ENCODE peak calls at places on chromosome 11, in ten cellular contexts. X is astrocyte of the spinal cord; T is psoas muscle; D is CD8-positive, alpha-beta T cell; B is WTC11; Q is foreskin fibroblast; K is hepatocyte; O is tibial nerve; W is type B pancreatic cell; G is A549. A is an unnamed sample.

GRCh38 chr11:72141066-72141465 is 5.5 kb downstream of the FOLR3 start:
- DNase-seq in X (peak), T (no peak), D (no peak), B (no peak), Q (peak), K (no peak), O (no peak), W (no peak), G (peak), A (no peak)

GRCh38 chr11:2444301-2445106 is at the start of the genes KCNQ1 and TRPM5:
- DNase-seq in X (no peak), T (peak), D (peak), B (peak), Q (peak), K (peak), O (no peak), W (no peak), G (peak), A (peak)

GRCh38 chr11:2426221-2426620 is 18.1 kb downstream of the TRPM5 start:
- DNase-seq in X (no peak), T (no peak), D (no peak), B (no peak), Q (no peak), K (no peak), O (no peak), W (no peak), G (no peak), A (no peak)

GRCh38 chr11:47977651-47978050 is 2.7 kb upstream of the PTPRJ start:
- DNase-seq in X (no peak), T (no peak), D (no peak), B (no peak), Q (peak), K (no peak), O (no peak), W (no peak), G (no peak), A (no peak)

GRCh38 chr11:10701982-10702381 is 8.4 kb upstream of the IRAG1 start:
- DNase-seq in X (no peak), T (no peak), D (no peak), B (no peak), Q (peak), K (no peak), O (no peak), W (no peak), G (no peak), A (no peak)

GRCh38 chr11:93623179-93623578 is 38.3 kb upstream of the CEP295 start:
- DNase-seq in X (no peak), T (no peak), D (no peak), B (peak), Q (no peak), K (peak), O (no peak), W (no peak), G (no peak), A (peak)

GRCh38 chr11:79304599-79305212 is 136.1 kb downstream of the TENM4 start:
- DNase-seq in X (no peak), T (no peak), D (no peak), B (no peak), Q (peak), K (no peak), O (no peak), W (no peak), G (no peak), A (no peak)

GRCh38 chr11:44860346-44860745 is 90.3 kb downstream of the TP53I11 start:
- DNase-seq in X (no peak), T (no peak), D (no peak), B (no peak), Q (no peak), K (no peak), O (no peak), W (no peak), G (no peak), A (no peak)

GRCh38 chr11:86091566-86091965 is 22.7 kb upstream of the PICALM start:
- DNase-seq in X (peak), T (no peak), D (no peak), B (no peak), Q (peak), K (no peak), O (no peak), W (no peak), G (no peak), A (no peak)

GRCh38 chr11:43555811-43556210 is 124.7 kb upstream of the HSD17B12 start:
- DNase-seq in X (peak), T (no peak), D (no peak), B (no peak), Q (peak), K (no peak), O (no peak), W (no peak), G (no peak), A (no peak)

GRCh38 chr11:128884703-128885338 is 6.3 kb upstream of the KCNJ5 start:
- DNase-seq in X (peak), T (no peak), D (peak), B (peak), Q (peak), K (peak), O (peak), W (no peak), G (peak), A (peak)

GRCh38 chr11:2531987-2532703 is 87.3 kb downstream of the KCNQ1 start:
- DNase-seq in X (no peak), T (no peak), D (no peak), B (no peak), Q (no peak), K (no peak), O (no peak), W (no peak), G (no peak), A (no peak)

GRCh38 chr11:14500181-14500651 is 605 bp upstream of the COPB1 start:
- DNase-seq in X (peak), T (no peak), D (peak), B (no peak), Q (peak), K (peak), O (peak), W (no peak), G (peak), A (peak)

GRCh38 chr11:88281317-88281712 is 56.2 kb downstream of the CTSC start:
- DNase-seq in X (peak), T (no peak), D (no peak), B (no peak), Q (peak), K (no peak), O (no peak), W (no peak), G (no peak), A (peak)

GRCh38 chr11:35105319-35106063 is 33.5 kb upstream of the CD44 start:
- DNase-seq in X (no peak), T (no peak), D (no peak), B (no peak), Q (no peak), K (no peak), O (no peak), W (no peak), G (no peak), A (no peak)

GRCh38 chr11:74611369-74611861 is 19.0 kb downstream of the POLD3 start:
- DNase-seq in X (peak), T (no peak), D (no peak), B (no peak), Q (peak), K (peak), O (no peak), W (no peak), G (peak), A (no peak)

GRCh38 chr11:116231540-116231939 is 541.2 kb downstream of the BUD13 start:
- DNase-seq in X (no peak), T (no peak), D (no peak), B (no peak), Q (no peak), K (no peak), O (no peak), W (no peak), G (no peak), A (no peak)

GRCh38 chr11:126538071-126538470 is 182.6 kb downstream of the ST3GAL4 start:
- DNase-seq in X (no peak), T (no peak), D (no peak), B (no peak), Q (peak), K (no peak), O (no peak), W (no peak), G (no peak), A (no peak)

GRCh38 chr11:1281974-1282365 is 27.5 kb downstream of the TOLLIP start:
- DNase-seq in X (no peak), T (no peak), D (no peak), B (no peak), Q (peak), K (no peak), O (no peak), W (no peak), G (no peak), A (peak)

GRCh38 chr11:63911876-63912275 is 5.1 kb downstream of the RCOR2 start:
- DNase-seq in X (no peak), T (no peak), D (no peak), B (no peak), Q (no peak), K (no peak), O (no peak), W (no peak), G (no peak), A (no peak)

GRCh38 chr11:88482871-88483301 is 145.3 kb upstream of the CTSC start:
- DNase-seq in X (peak), T (no peak), D (no peak), B (no peak), Q (peak), K (no peak), O (no peak), W (no peak), G (no peak), A (no peak)

GRCh38 chr11:67302571-67303131 is 679 bp upstream of the SSH3 start:
- DNase-seq in X (peak), T (no peak), D (peak), B (peak), Q (peak), K (peak), O (no peak), W (no peak), G (no peak), A (peak)

GRCh38 chr11:125625594-125626380 is 824 bp downstream of the CHEK1 start:
- DNase-seq in X (peak), T (peak), D (peak), B (peak), Q (peak), K (peak), O (peak), W (peak), G (peak), A (peak)

GRCh38 chr11:76131142-76131541 is 75.2 kb downstream of the WNT11 start:
- DNase-seq in X (no peak), T (no peak), D (no peak), B (no peak), Q (no peak), K (no peak), O (no peak), W (no peak), G (no peak), A (no peak)

GRCh38 chr11:75066061-75066460 is 30.6 kb downstream of the OR2AT4 start:
- DNase-seq in X (no peak), T (no peak), D (no peak), B (no peak), Q (peak), K (no peak), O (no peak), W (no peak), G (no peak), A (no peak)

GRCh38 chr11:59847620-59848019 is 2.3 kb upstream of the CBLIF start:
- DNase-seq in X (no peak), T (no peak), D (no peak), B (no peak), Q (no peak), K (no peak), O (no peak), W (no peak), G (no peak), A (no peak)

GRCh38 chr11:12161137-12161536 is 50.7 kb downstream of the MICAL2 start:
- DNase-seq in X (no peak), T (no peak), D (no peak), B (no peak), Q (no peak), K (no peak), O (no peak), W (no peak), G (no peak), A (no peak)

GRCh38 chr11:68643576-68643975 is 40.8 kb upstream of the GAL start:
- DNase-seq in X (peak), T (no peak), D (no peak), B (no peak), Q (peak), K (peak), O (peak), W (no peak), G (no peak), A (no peak)

GRCh38 chr11:95419915-95420314 is 188.9 kb upstream of the SESN3 start:
- DNase-seq in X (peak), T (no peak), D (no peak), B (no peak), Q (peak), K (peak), O (no peak), W (no peak), G (no peak), A (no peak)

GRCh38 chr11:27660171-27660570 is 40.1 kb downstream of the BDNF start:
- DNase-seq in X (no peak), T (no peak), D (no peak), B (no peak), Q (peak), K (no peak), O (no peak), W (no peak), G (no peak), A (no peak)

GRCh38 chr11:67664213-67664585 is 10.2 kb downstream of the ALDH3B2 start:
- DNase-seq in X (no peak), T (no peak), D (no peak), B (no peak), Q (no peak), K (no peak), O (no peak), W (no peak), G (no peak), A (no peak)

GRCh38 chr11:20670932-20671403 is 1.6 kb downstream of the NELL1 start:
- DNase-seq in X (no peak), T (no peak), D (no peak), B (peak), Q (no peak), K (no peak), O (no peak), W (no peak), G (no peak), A (peak)

GRCh38 chr11:20668844-20669832 is at the start of gene NELL1:
- DNase-seq in X (no peak), T (no peak), D (no peak), B (peak), Q (no peak), K (peak), O (no peak), W (no peak), G (no peak), A (peak)

GRCh38 chr11:20669833-20670684 is 673 bp downstream of the NELL1 start:
- DNase-seq in X (no peak), T (no peak), D (no peak), B (peak), Q (no peak), K (no peak), O (no peak), W (no peak), G (no peak), A (peak)

GRCh38 chr11:20672575-20672974 is 3.2 kb downstream of the NELL1 start:
- DNase-seq in X (no peak), T (no peak), D (no peak), B (no peak), Q (no peak), K (no peak), O (no peak), W (no peak), G (no peak), A (no peak)

DNA sequence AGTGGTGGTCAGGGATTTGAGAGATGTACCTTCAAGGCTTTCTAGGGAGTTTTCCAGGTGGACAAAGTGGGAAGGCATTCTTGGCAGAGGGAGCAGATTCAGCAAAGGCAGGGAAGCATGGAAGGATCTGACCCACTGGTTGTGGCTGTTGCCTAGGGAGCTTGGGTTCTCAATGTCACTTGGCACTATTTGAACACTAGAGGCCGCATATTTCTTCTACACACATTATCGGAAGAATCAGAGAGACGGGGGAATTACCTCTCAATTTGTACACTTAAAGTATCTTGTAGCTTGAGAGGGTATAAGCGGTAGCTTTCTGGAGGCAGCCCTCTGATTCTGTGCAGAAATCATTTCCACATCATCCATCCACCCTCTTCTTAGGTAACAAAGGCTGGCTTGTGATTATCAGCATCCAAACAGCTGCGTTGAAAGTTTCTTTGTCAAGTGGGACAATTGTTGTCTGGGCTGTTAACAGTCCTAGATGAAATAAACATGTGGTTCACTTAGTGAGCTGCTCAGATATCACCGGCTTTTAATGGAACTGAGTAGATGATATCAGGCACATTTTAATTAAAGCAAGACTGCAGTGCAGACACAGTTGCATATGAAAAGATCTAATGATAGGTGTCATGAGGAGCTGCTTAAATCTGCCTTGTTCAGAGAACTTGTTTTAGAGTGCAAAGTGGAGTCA is 2.6 kb downstream of the NELL1 start:
- DNase-seq in X (peak), T (no peak), D (no peak), B (no peak), Q (no peak), K (peak), O (no peak), W (no peak), G (peak), A (no peak)
- TF ChIP-seq CTCF in X (peak), T (no peak), D (no peak), B (no peak), Q (no peak), K (peak), O (no peak), W (peak), G (peak), A (no peak)

GRCh38 chr11:105856954-105857353 is 165.1 kb downstream of the MSANTD4 start:
- DNase-seq in X (no peak), T (no peak), D (no peak), B (no peak), Q (no peak), K (no peak), O (no peak), W (no peak), G (no peak), A (no peak)

GRCh38 chr11:105860105-105860504 is 161.9 kb downstream of the MSANTD4 start:
- DNase-seq in X (no peak), T (no peak), D (no peak), B (no peak), Q (no peak), K (no peak), O (no peak), W (no peak), G (no peak), A (no peak)

GRCh38 chr11:105862736-105863367 is 159.2 kb downstream of the MSANTD4 start:
- DNase-seq in X (peak), T (no peak), D (no peak), B (no peak), Q (peak), K (peak), O (no peak), W (no peak), G (no peak), A (no peak)

GRCh38 chr11:105861225-105861624 is 160.8 kb downstream of the MSANTD4 start:
- DNase-seq in X (no peak), T (no peak), D (no peak), B (no peak), Q (peak), K (peak), O (no peak), W (no peak), G (no peak), A (no peak)
- TF ChIP-seq CTCF in X (peak), T (no peak), D (no peak), B (no peak), Q (no peak), K (peak), O (no peak), W (no peak), G (peak), A (no peak)

GRCh38 chr11:111554532-111554931 is 14.0 kb downstream of the LAYN start:
- DNase-seq in X (no peak), T (no peak), D (no peak), B (no peak), Q (no peak), K (no peak), O (no peak), W (no peak), G (no peak), A (no peak)

GRCh38 chr11:111555255-111555654 is 14.7 kb downstream of the LAYN start:
- DNase-seq in X (peak), T (no peak), D (no peak), B (no peak), Q (peak), K (no peak), O (no peak), W (no peak), G (no peak), A (no peak)

GRCh38 chr11:111559791-111560190 is 19.3 kb downstream of the LAYN start:
- DNase-seq in X (no peak), T (no peak), D (no peak), B (no peak), Q (no peak), K (no peak), O (no peak), W (no peak), G (no peak), A (no peak)

GRCh38 chr11:111560785-111561184 is 20.3 kb downstream of the LAYN start:
- DNase-seq in X (no peak), T (no peak), D (no peak), B (no peak), Q (no peak), K (no peak), O (no peak), W (no peak), G (no peak), A (no peak)

DNA sequence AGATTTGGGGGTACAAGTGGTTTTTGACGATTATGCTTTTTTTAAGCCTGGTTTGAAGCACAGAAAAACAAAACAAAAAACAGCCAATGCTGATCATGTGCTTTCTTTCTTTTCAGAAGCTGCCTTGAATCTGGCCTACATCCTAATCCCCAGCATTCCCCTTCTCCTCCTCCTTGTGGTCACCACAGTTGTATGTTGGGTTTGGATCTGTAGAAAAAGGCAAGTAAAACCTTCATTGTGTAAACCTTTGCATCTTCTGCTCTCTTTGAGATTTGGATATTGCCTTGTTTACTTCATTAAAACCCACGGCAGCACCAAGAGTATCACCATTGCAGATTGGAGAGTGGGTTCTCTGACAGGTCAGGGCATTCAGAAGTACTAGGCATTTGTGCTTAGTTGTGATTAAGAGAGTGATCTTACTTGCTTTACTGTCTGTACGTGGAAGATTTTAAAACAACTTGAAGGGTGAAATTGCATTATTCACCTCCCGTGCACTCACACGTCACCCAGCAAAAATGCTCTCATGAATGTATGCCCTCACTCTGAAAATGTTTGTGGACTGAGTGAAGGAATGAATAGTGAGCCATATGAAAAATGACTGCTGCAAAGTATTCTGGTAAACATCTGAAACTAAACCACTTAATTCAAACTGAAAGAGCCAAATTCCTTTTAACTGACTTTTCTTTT is 17.0 kb downstream of the LAYN start:
- DNase-seq in X (peak), T (no peak), D (no peak), B (no peak), Q (peak), K (peak), O (no peak), W (no peak), G (no peak), A (no peak)
- TF ChIP-seq CTCF in X (no peak), T (no peak), D (no peak), B (no peak), Q (no peak), K (no peak), O (no peak), W (no peak), G (no peak), A (no peak)

GRCh38 chr11:81644239-81644840 is 1089.3 kb downstream of the FAM181B start:
- DNase-seq in X (peak), T (no peak), D (no peak), B (peak), Q (no peak), K (peak), O (no peak), W (no peak), G (peak), A (peak)
- TF ChIP-seq CTCF in X (peak), T (peak), D (peak), B (peak), Q (peak), K (peak), O (peak), W (peak), G (peak), A (peak)